ENCODE peak calls at places on chromosome 1, in six cellular contexts. One of them, this sample, is unnamed.

GRCh38 chr1:87513971-87514660 is 185.4 kb downstream of the LMO4 start:
- DNase-seq in CD4-positive, alpha-beta T cell: no peak
- DNase-seq in fibroblast of mammary gland: peak
- DNase-seq in foreskin keratinocyte: peak
- DNase-seq in activated B cell treated with CpG ODN at 0.5 μM for 24 hours: no peak
- DNase-seq in transverse colon: no peak
- DNase-seq in this sample: no peak

GRCh38 chr1:223716302-223716862 is 4.0 kb downstream of the CAPN2 start:
- DNase-seq in CD4-positive, alpha-beta T cell: peak
- DNase-seq in fibroblast of mammary gland: no peak
- DNase-seq in foreskin keratinocyte: no peak
- DNase-seq in activated B cell treated with CpG ODN at 0.5 μM for 24 hours: no peak
- DNase-seq in transverse colon: peak
- DNase-seq in this sample: no peak

GRCh38 chr1:25771246-25772114 is 28.5 kb upstream of the SELENON start:
- DNase-seq in CD4-positive, alpha-beta T cell: peak
- DNase-seq in fibroblast of mammary gland: no peak
- DNase-seq in foreskin keratinocyte: no peak
- DNase-seq in activated B cell treated with CpG ODN at 0.5 μM for 24 hours: no peak
- DNase-seq in transverse colon: peak
- DNase-seq in this sample: no peak

GRCh38 chr1:223669003-223669402 is 3.5 kb upstream of the CAPN8 start:
- DNase-seq in CD4-positive, alpha-beta T cell: no peak
- DNase-seq in fibroblast of mammary gland: no peak
- DNase-seq in foreskin keratinocyte: no peak
- DNase-seq in activated B cell treated with CpG ODN at 0.5 μM for 24 hours: no peak
- DNase-seq in transverse colon: no peak
- DNase-seq in this sample: no peak

GRCh38 chr1:47380699-47381098 is 35.4 kb upstream of the FOXE3 start:
- DNase-seq in CD4-positive, alpha-beta T cell: no peak
- DNase-seq in fibroblast of mammary gland: no peak
- DNase-seq in foreskin keratinocyte: no peak
- DNase-seq in activated B cell treated with CpG ODN at 0.5 μM for 24 hours: no peak
- DNase-seq in transverse colon: no peak
- DNase-seq in this sample: no peak

GRCh38 chr1:51962486-51963356 is 27.8 kb downstream of the RAB3B start:
- DNase-seq in CD4-positive, alpha-beta T cell: no peak
- DNase-seq in fibroblast of mammary gland: no peak
- DNase-seq in foreskin keratinocyte: no peak
- DNase-seq in activated B cell treated with CpG ODN at 0.5 μM for 24 hours: no peak
- DNase-seq in transverse colon: no peak
- DNase-seq in this sample: no peak

GRCh38 chr1:102550729-102551384 is 554.1 kb upstream of the OLFM3 start:
- DNase-seq in CD4-positive, alpha-beta T cell: no peak
- DNase-seq in fibroblast of mammary gland: peak
- DNase-seq in foreskin keratinocyte: no peak
- DNase-seq in activated B cell treated with CpG ODN at 0.5 μM for 24 hours: no peak
- DNase-seq in transverse colon: no peak
- DNase-seq in this sample: no peak

GRCh38 chr1:87048237-87048636 is 133.8 kb downstream of the HS2ST1 start:
- DNase-seq in CD4-positive, alpha-beta T cell: no peak
- DNase-seq in fibroblast of mammary gland: no peak
- DNase-seq in foreskin keratinocyte: no peak
- DNase-seq in activated B cell treated with CpG ODN at 0.5 μM for 24 hours: no peak
- DNase-seq in transverse colon: no peak
- DNase-seq in this sample: no peak

GRCh38 chr1:192518700-192519099 is 56.9 kb upstream of the RGS1 start:
- DNase-seq in CD4-positive, alpha-beta T cell: no peak
- DNase-seq in fibroblast of mammary gland: peak
- DNase-seq in foreskin keratinocyte: no peak
- DNase-seq in activated B cell treated with CpG ODN at 0.5 μM for 24 hours: no peak
- DNase-seq in transverse colon: no peak
- DNase-seq in this sample: no peak

GRCh38 chr1:44200336-44200735 is 12.9 kb upstream of the DMAP1 start:
- DNase-seq in CD4-positive, alpha-beta T cell: no peak
- DNase-seq in fibroblast of mammary gland: no peak
- DNase-seq in foreskin keratinocyte: no peak
- DNase-seq in activated B cell treated with CpG ODN at 0.5 μM for 24 hours: no peak
- DNase-seq in transverse colon: no peak
- DNase-seq in this sample: no peak

GRCh38 chr1:226708342-226708780 is 30.7 kb downstream of the ITPKB start:
- DNase-seq in CD4-positive, alpha-beta T cell: no peak
- DNase-seq in fibroblast of mammary gland: peak
- DNase-seq in foreskin keratinocyte: peak
- DNase-seq in activated B cell treated with CpG ODN at 0.5 μM for 24 hours: no peak
- DNase-seq in transverse colon: no peak
- DNase-seq in this sample: no peak

GRCh38 chr1:160251687-160252526 is 10.4 kb downstream of the DCAF8 start:
- DNase-seq in CD4-positive, alpha-beta T cell: peak
- DNase-seq in fibroblast of mammary gland: peak
- DNase-seq in foreskin keratinocyte: peak
- DNase-seq in activated B cell treated with CpG ODN at 0.5 μM for 24 hours: no peak
- DNase-seq in transverse colon: peak
- DNase-seq in this sample: no peak

GRCh38 chr1:186762653-186763052 is 66.1 kb upstream of the PLA2G4A start:
- DNase-seq in CD4-positive, alpha-beta T cell: no peak
- DNase-seq in fibroblast of mammary gland: no peak
- DNase-seq in foreskin keratinocyte: no peak
- DNase-seq in activated B cell treated with CpG ODN at 0.5 μM for 24 hours: no peak
- DNase-seq in transverse colon: no peak
- DNase-seq in this sample: no peak

GRCh38 chr1:246897302-246897701 is 34.4 kb downstream of the AHCTF1 start:
- DNase-seq in CD4-positive, alpha-beta T cell: no peak
- DNase-seq in fibroblast of mammary gland: no peak
- DNase-seq in foreskin keratinocyte: no peak
- DNase-seq in activated B cell treated with CpG ODN at 0.5 μM for 24 hours: no peak
- DNase-seq in transverse colon: no peak
- DNase-seq in this sample: no peak

GRCh38 chr1:228903573-228904122 is 168.4 kb downstream of the RHOU start:
- DNase-seq in CD4-positive, alpha-beta T cell: no peak
- DNase-seq in fibroblast of mammary gland: peak
- DNase-seq in foreskin keratinocyte: no peak
- DNase-seq in activated B cell treated with CpG ODN at 0.5 μM for 24 hours: no peak
- DNase-seq in transverse colon: no peak
- DNase-seq in this sample: no peak

GRCh38 chr1:10694274-10694632 is 102.2 kb downstream of the CASZ1 start:
- DNase-seq in CD4-positive, alpha-beta T cell: peak
- DNase-seq in fibroblast of mammary gland: peak
- DNase-seq in foreskin keratinocyte: no peak
- DNase-seq in activated B cell treated with CpG ODN at 0.5 μM for 24 hours: no peak
- DNase-seq in transverse colon: no peak
- DNase-seq in this sample: no peak

GRCh38 chr1:6962956-6963915 is 178.0 kb downstream of the CAMTA1 start:
- DNase-seq in CD4-positive, alpha-beta T cell: peak
- DNase-seq in fibroblast of mammary gland: peak
- DNase-seq in foreskin keratinocyte: peak
- DNase-seq in activated B cell treated with CpG ODN at 0.5 μM for 24 hours: no peak
- DNase-seq in transverse colon: peak
- DNase-seq in this sample: no peak

GRCh38 chr1:23848673-23849616 is 19.1 kb downstream of the FUCA1 start:
- DNase-seq in CD4-positive, alpha-beta T cell: no peak
- DNase-seq in fibroblast of mammary gland: no peak
- DNase-seq in foreskin keratinocyte: no peak
- DNase-seq in activated B cell treated with CpG ODN at 0.5 μM for 24 hours: no peak
- DNase-seq in transverse colon: no peak
- DNase-seq in this sample: no peak

DNA sequence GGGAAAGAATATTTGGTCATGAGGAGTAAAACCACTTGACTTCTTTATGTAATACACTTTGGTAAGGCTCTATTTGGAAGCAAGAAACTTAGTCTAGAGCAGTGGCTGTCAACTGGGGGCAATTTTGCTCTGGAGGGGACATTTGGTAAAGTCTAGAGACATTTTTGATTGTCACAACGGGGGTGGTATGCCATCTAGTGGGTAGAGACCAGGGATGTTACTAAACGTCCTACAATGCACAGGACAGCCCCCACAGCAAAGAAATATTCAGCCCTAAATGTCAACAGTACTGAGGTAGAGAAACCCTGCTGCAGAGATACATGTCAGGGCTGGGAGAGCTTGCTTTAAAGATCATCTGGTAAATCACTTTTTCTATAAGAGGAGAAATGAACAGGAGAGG is 13.5 kb downstream of the FUCA1 start:
- DNase-seq in CD4-positive, alpha-beta T cell: no peak
- DNase-seq in fibroblast of mammary gland: peak
- DNase-seq in foreskin keratinocyte: no peak
- DNase-seq in activated B cell treated with CpG ODN at 0.5 μM for 24 hours: no peak
- DNase-seq in transverse colon: no peak
- DNase-seq in this sample: no peak
- TF ChIP-seq CTCF in CD4-positive, alpha-beta T cell: no peak
- TF ChIP-seq CTCF in fibroblast of mammary gland: peak
- TF ChIP-seq CTCF in foreskin keratinocyte: peak
- TF ChIP-seq CTCF in activated B cell treated with CpG ODN at 0.5 μM for 24 hours: no peak
- TF ChIP-seq CTCF in transverse colon: no peak
- TF ChIP-seq CTCF in this sample: no peak

GRCh38 chr1:24152631-24153494 is 9.9 kb upstream of the IL22RA1 start:
- DNase-seq in CD4-positive, alpha-beta T cell: no peak
- DNase-seq in fibroblast of mammary gland: no peak
- DNase-seq in foreskin keratinocyte: no peak
- DNase-seq in activated B cell treated with CpG ODN at 0.5 μM for 24 hours: no peak
- DNase-seq in transverse colon: no peak
- DNase-seq in this sample: no peak
- TF ChIP-seq CTCF in CD4-positive, alpha-beta T cell: no peak
- TF ChIP-seq CTCF in fibroblast of mammary gland: no peak
- TF ChIP-seq CTCF in foreskin keratinocyte: no peak
- TF ChIP-seq CTCF in activated B cell treated with CpG ODN at 0.5 μM for 24 hours: no peak
- TF ChIP-seq CTCF in transverse colon: no peak
- TF ChIP-seq CTCF in this sample: no peak

DNA sequence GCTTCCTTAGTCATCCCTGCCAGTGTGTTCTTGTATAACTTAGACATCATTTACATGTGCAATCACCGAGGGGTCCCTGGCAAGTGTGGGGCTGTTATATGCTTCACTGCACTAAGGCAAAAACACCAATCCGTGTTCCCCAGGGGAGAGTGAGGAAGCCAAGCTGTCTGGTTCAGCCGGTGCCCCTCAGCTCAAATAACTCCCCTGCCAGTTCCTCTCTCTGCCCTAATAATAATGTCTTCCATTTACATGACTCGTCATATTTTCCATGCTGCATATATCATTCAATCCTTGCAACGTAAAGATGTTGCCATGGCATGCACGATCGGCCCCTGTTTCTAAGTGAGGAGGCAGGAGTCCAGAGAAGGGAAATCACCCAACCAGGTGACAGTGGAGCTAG is 24.4 kb upstream of the NDC1 start:
- DNase-seq in CD4-positive, alpha-beta T cell: no peak
- DNase-seq in fibroblast of mammary gland: no peak
- DNase-seq in foreskin keratinocyte: no peak
- DNase-seq in activated B cell treated with CpG ODN at 0.5 μM for 24 hours: no peak
- DNase-seq in transverse colon: no peak
- DNase-seq in this sample: no peak
- TF ChIP-seq CTCF in CD4-positive, alpha-beta T cell: no peak
- TF ChIP-seq CTCF in fibroblast of mammary gland: no peak
- TF ChIP-seq CTCF in foreskin keratinocyte: no peak
- TF ChIP-seq CTCF in activated B cell treated with CpG ODN at 0.5 μM for 24 hours: no peak
- TF ChIP-seq CTCF in transverse colon: no peak
- TF ChIP-seq CTCF in this sample: no peak

DNA sequence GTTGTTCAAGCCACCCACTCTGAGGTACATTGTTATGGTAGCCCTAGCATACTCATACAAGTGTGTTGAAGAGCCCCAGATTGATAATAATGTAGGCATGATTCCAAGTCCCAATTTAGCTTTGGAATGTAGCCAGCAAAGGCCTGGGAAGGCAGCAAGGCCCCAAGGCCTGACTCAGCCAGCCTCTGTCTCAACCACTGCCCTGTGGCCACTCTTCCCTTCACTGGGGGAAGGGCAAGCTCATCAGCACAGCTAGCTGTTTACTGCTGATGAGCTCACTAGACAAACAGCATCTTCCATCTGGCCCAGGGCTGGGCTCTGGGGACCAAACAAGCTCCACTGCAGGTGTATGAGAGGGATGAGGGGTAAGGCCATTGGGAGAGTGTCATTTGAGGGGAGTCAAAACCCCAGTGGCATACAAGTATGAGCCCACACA is 2.1 kb upstream of the IRF6 start:
- DNase-seq in CD4-positive, alpha-beta T cell: no peak
- DNase-seq in fibroblast of mammary gland: peak
- DNase-seq in foreskin keratinocyte: peak
- DNase-seq in activated B cell treated with CpG ODN at 0.5 μM for 24 hours: no peak
- DNase-seq in transverse colon: peak
- DNase-seq in this sample: no peak
- TF ChIP-seq CTCF in CD4-positive, alpha-beta T cell: no peak
- TF ChIP-seq CTCF in fibroblast of mammary gland: no peak
- TF ChIP-seq CTCF in foreskin keratinocyte: no peak
- TF ChIP-seq CTCF in activated B cell treated with CpG ODN at 0.5 μM for 24 hours: no peak
- TF ChIP-seq CTCF in transverse colon: no peak
- TF ChIP-seq CTCF in this sample: no peak

GRCh38 chr1:113073457-113073950 is 506 bp downstream of the LRIG2 start:
- DNase-seq in CD4-positive, alpha-beta T cell: no peak
- DNase-seq in fibroblast of mammary gland: peak
- DNase-seq in foreskin keratinocyte: no peak
- DNase-seq in activated B cell treated with CpG ODN at 0.5 μM for 24 hours: no peak
- DNase-seq in transverse colon: peak
- DNase-seq in this sample: no peak
- TF ChIP-seq CTCF in CD4-positive, alpha-beta T cell: no peak
- TF ChIP-seq CTCF in fibroblast of mammary gland: peak
- TF ChIP-seq CTCF in foreskin keratinocyte: peak
- TF ChIP-seq CTCF in activated B cell treated with CpG ODN at 0.5 μM for 24 hours: no peak
- TF ChIP-seq CTCF in transverse colon: peak
- TF ChIP-seq CTCF in this sample: no peak

GRCh38 chr1:50209749-50210148 is 101.0 kb downstream of the ELAVL4 start:
- DNase-seq in CD4-positive, alpha-beta T cell: no peak
- DNase-seq in fibroblast of mammary gland: no peak
- DNase-seq in foreskin keratinocyte: no peak
- DNase-seq in activated B cell treated with CpG ODN at 0.5 μM for 24 hours: no peak
- DNase-seq in transverse colon: no peak
- DNase-seq in this sample: no peak
- TF ChIP-seq CTCF in CD4-positive, alpha-beta T cell: no peak
- TF ChIP-seq CTCF in fibroblast of mammary gland: no peak
- TF ChIP-seq CTCF in foreskin keratinocyte: no peak
- TF ChIP-seq CTCF in activated B cell treated with CpG ODN at 0.5 μM for 24 hours: no peak
- TF ChIP-seq CTCF in transverse colon: no peak
- TF ChIP-seq CTCF in this sample: no peak

GRCh38 chr1:95115708-95116137 is 1.4 kb upstream of the TLCD4 start:
- DNase-seq in CD4-positive, alpha-beta T cell: no peak
- DNase-seq in fibroblast of mammary gland: no peak
- DNase-seq in foreskin keratinocyte: no peak
- DNase-seq in activated B cell treated with CpG ODN at 0.5 μM for 24 hours: no peak
- DNase-seq in transverse colon: no peak
- DNase-seq in this sample: no peak

GRCh38 chr1:95118019-95118499 is 904 bp downstream of the TLCD4 start:
- DNase-seq in CD4-positive, alpha-beta T cell: no peak
- DNase-seq in fibroblast of mammary gland: no peak
- DNase-seq in foreskin keratinocyte: no peak
- DNase-seq in activated B cell treated with CpG ODN at 0.5 μM for 24 hours: no peak
- DNase-seq in transverse colon: peak
- DNase-seq in this sample: no peak

GRCh38 chr1:95113684-95114083 is 3.5 kb upstream of the TLCD4 start:
- DNase-seq in CD4-positive, alpha-beta T cell: no peak
- DNase-seq in fibroblast of mammary gland: no peak
- DNase-seq in foreskin keratinocyte: no peak
- DNase-seq in activated B cell treated with CpG ODN at 0.5 μM for 24 hours: no peak
- DNase-seq in transverse colon: no peak
- DNase-seq in this sample: no peak

GRCh38 chr1:95117207-95118018 is at the start of gene TLCD4:
- DNase-seq in CD4-positive, alpha-beta T cell: peak
- DNase-seq in fibroblast of mammary gland: peak
- DNase-seq in foreskin keratinocyte: no peak
- DNase-seq in activated B cell treated with CpG ODN at 0.5 μM for 24 hours: peak
- DNase-seq in transverse colon: peak
- DNase-seq in this sample: no peak

GRCh38 chr1:95116666-95117206 is 419 bp upstream of the TLCD4 start:
- DNase-seq in CD4-positive, alpha-beta T cell: peak
- DNase-seq in fibroblast of mammary gland: peak
- DNase-seq in foreskin keratinocyte: no peak
- DNase-seq in activated B cell treated with CpG ODN at 0.5 μM for 24 hours: peak
- DNase-seq in transverse colon: peak
- DNase-seq in this sample: peak
- TF ChIP-seq CTCF in CD4-positive, alpha-beta T cell: peak
- TF ChIP-seq CTCF in fibroblast of mammary gland: peak
- TF ChIP-seq CTCF in foreskin keratinocyte: peak
- TF ChIP-seq CTCF in activated B cell treated with CpG ODN at 0.5 μM for 24 hours: peak
- TF ChIP-seq CTCF in transverse colon: peak
- TF ChIP-seq CTCF in this sample: no peak

GRCh38 chr1:166730299-166730888 is 108.9 kb upstream of the POGK start:
- DNase-seq in CD4-positive, alpha-beta T cell: no peak
- DNase-seq in fibroblast of mammary gland: no peak
- DNase-seq in foreskin keratinocyte: peak
- DNase-seq in activated B cell treated with CpG ODN at 0.5 μM for 24 hours: no peak
- DNase-seq in transverse colon: no peak
- DNase-seq in this sample: no peak
- TF ChIP-seq CTCF in CD4-positive, alpha-beta T cell: no peak
- TF ChIP-seq CTCF in fibroblast of mammary gland: no peak
- TF ChIP-seq CTCF in foreskin keratinocyte: no peak
- TF ChIP-seq CTCF in activated B cell treated with CpG ODN at 0.5 μM for 24 hours: no peak
- TF ChIP-seq CTCF in transverse colon: no peak
- TF ChIP-seq CTCF in this sample: no peak

This sample was measured in omental fat pad.